ENCODE peak calls at places on chromosomes 3 and 15, in eight cellular contexts. C, V, E, S, J, O, A and R are unnamed samples.

GRCh38 chr15:83115831-83116565 is 8.6 kb downstream of the TM6SF1 start:
- DNase-seq in A (no peak), E (no peak), C (no peak), O (no peak), J (no peak), V (no peak), S (no peak), R (no peak)

GRCh38 chr3:100518983-100519382 is 26.6 kb downstream of the TMEM45A start:
- DNase-seq in J (peak), E (no peak), A (no peak), S (no peak), C (no peak), O (no peak), V (no peak), R (no peak)

GRCh38 chr3:5036858-5037257 is 57.6 kb downstream of the BHLHE40 start:
- DNase-seq in A (no peak), J (peak), V (no peak), C (peak), E (no peak), S (no peak), O (no peak), R (no peak)

GRCh38 chr3:119872773-119873172 is 90.9 kb downstream of the NR1I2 start:
- DNase-seq in E (no peak), S (no peak), J (no peak), V (no peak), O (no peak), A (no peak), C (no peak), R (no peak)

GRCh38 chr3:52237659-52238172 is 1.2 kb downstream of the TWF2 start:
- DNase-seq in C (peak), V (peak), S (no peak), J (peak), O (no peak), E (peak), A (peak), R (no peak)

GRCh38 chr3:11558002-11558401 is 85.7 kb downstream of the VGLL4 start:
- DNase-seq in S (no peak), J (peak), C (no peak), O (no peak), E (no peak), A (no peak), V (peak), R (no peak)

GRCh38 chr3:103077910-103078309 is 643.1 kb downstream of the ZPLD1 start:
- DNase-seq in A (no peak), E (no peak), O (no peak), V (no peak), J (no peak), C (no peak), S (no peak), R (no peak)

GRCh38 chr3:79414821-79415220 is 353.0 kb downstream of the ROBO1 start:
- DNase-seq in E (no peak), A (no peak), O (no peak), V (no peak), J (peak), C (no peak), S (no peak), R (no peak)

GRCh38 chr3:191762323-191762960 is 301.5 kb downstream of the PYDC2 start:
- DNase-seq in E (peak), S (no peak), V (no peak), C (no peak), J (peak), O (no peak), A (no peak), R (peak)

GRCh38 chr15:40441012-40441735 is 421 bp downstream of the BAHD1 start:
- DNase-seq in V (no peak), S (no peak), J (peak), O (no peak), A (no peak), E (no peak), C (no peak), R (no peak)

GRCh38 chr3:12286927-12287726 is 1.7 kb upstream of the PPARG start:
- DNase-seq in J (peak), A (peak), C (no peak), E (no peak), V (peak), O (no peak), S (no peak), R (no peak)

GRCh38 chr3:75192065-75192658 is 472.0 kb upstream of the FRG2C start:
- DNase-seq in O (peak), E (no peak), S (peak), A (peak), C (peak), J (peak), V (peak), R (peak)

GRCh38 chr3:8621141-8621540 is 23.5 kb downstream of the SSUH2 start:
- DNase-seq in J (no peak), O (no peak), A (no peak), C (no peak), V (no peak), S (no peak), E (no peak), R (no peak)

GRCh38 chr3:13391308-13391707 is 28.8 kb downstream of the NUP210 start:
- DNase-seq in E (no peak), V (no peak), J (no peak), O (no peak), C (no peak), S (no peak), A (no peak), R (no peak)

GRCh38 chr3:42210731-42211130 is 55.3 kb downstream of the CCK start:
- DNase-seq in S (no peak), O (no peak), E (no peak), J (no peak), V (no peak), C (no peak), A (no peak), R (no peak)

GRCh38 chr3:193554790-193555189 is at the start of gene ATP13A4:
- DNase-seq in O (no peak), V (no peak), J (no peak), E (no peak), A (no peak), C (no peak), S (no peak), R (no peak)

GRCh38 chr3:46848271-46849097 is 14.8 kb downstream of the MYL3 start:
- DNase-seq in S (no peak), A (peak), E (no peak), C (peak), O (no peak), V (peak), J (peak), R (peak)

GRCh38 chr15:85702321-85703230 is 92.1 kb downstream of the KLHL25 start:
- DNase-seq in E (no peak), S (no peak), C (no peak), V (no peak), A (no peak), O (no peak), J (peak), R (peak)

GRCh38 chr3:141789281-141789680 is 26.1 kb downstream of the GRK7 start:
- DNase-seq in V (no peak), E (no peak), J (no peak), S (no peak), A (no peak), O (no peak), C (no peak), R (peak)

GRCh38 chr3:117853923-117854322 is 1144.3 kb downstream of the TUSC7 start:
- DNase-seq in O (peak), J (peak), E (no peak), S (peak), C (no peak), A (no peak), V (peak), R (no peak)

GRCh38 chr3:116253511-116253910 is 191.8 kb downstream of the LSAMP start:
- DNase-seq in S (no peak), A (no peak), J (no peak), V (no peak), E (no peak), C (no peak), O (no peak), R (no peak)

GRCh38 chr3:143127801-143128200 is 8.2 kb downstream of the CHST2 start:
- DNase-seq in J (no peak), E (no peak), A (no peak), V (no peak), O (no peak), C (no peak), S (no peak), R (no peak)

GRCh38 chr3:17494117-17494809 is 248.2 kb downstream of the TBC1D5 start:
- DNase-seq in A (no peak), O (no peak), S (no peak), E (peak), J (no peak), V (no peak), C (no peak), R (peak)